ENCODE peak calls at places on chromosomes 16 and 17, in four cellular contexts. O is A549, H is GM12878, C is HepG2. M is an unnamed sample.
A peak's percentile ranks its signal among the peaks of the same experiment; 100 is the strongest.

GRCh38 chr16:86991679-86992078 is 325.5 kb downstream of the C16orf95 start:
- DNase-seq in O (no peak), H (no peak), C (no peak), M (no peak)

GRCh38 chr16:29720703-29721102 is 25.1 kb downstream of the C16orf54 start:
- DNase-seq in C (peak; percentile 80), O (no peak), H (no peak), M (no peak)

GRCh38 chr16:72999541-73000019 is 48.3 kb downstream of the ZFHX3 start:
- DNase-seq in C (no peak), H (no peak), O (no peak), M (no peak)

GRCh38 chr16:67431077-67431804 is at the start of gene HSD11B2:
- DNase-seq in O (peak; percentile 50), H (no peak), C (no peak), M (peak; percentile 93)

GRCh38 chr16:31084584-31085298 is 4.0 kb downstream of the PRSS53 start:
- DNase-seq in H (no peak), O (no peak), C (no peak), M (no peak)

GRCh38 chr17:30323895-30324319 is 9.9 kb downstream of the TMIGD1 start:
- DNase-seq in O (no peak), H (no peak), C (no peak), M (no peak)

GRCh38 chr17:51595965-51596364 is 335.6 kb downstream of the UTP18 start:
- DNase-seq in H (no peak), C (no peak), O (no peak), M (no peak)

GRCh38 chr17:77540975-77541374 is 400.2 kb downstream of the SEC14L1 start:
- DNase-seq in C (no peak), O (no peak), H (no peak), M (no peak)

GRCh38 chr16:30997000-30997886 is 12.2 kb downstream of the HSD3B7 start:
- DNase-seq in O (peak; percentile 93), C (peak; percentile 79), H (peak; percentile 51), M (peak; percentile 97)

GRCh38 chr17:79196913-79197312 is 122.3 kb downstream of the ENGASE start:
- DNase-seq in C (no peak), O (no peak), H (no peak), M (no peak)

GRCh38 chr16:86288716-86289294 is 221.5 kb upstream of the FOXF1 start:
- DNase-seq in H (no peak), O (no peak), C (no peak), M (no peak)

GRCh38 chr17:73541111-73541510 is 103.1 kb downstream of the SDK2 start:
- DNase-seq in H (no peak), C (no peak), O (no peak), M (no peak)

GRCh38 chr16:70749681-70750601 is 51.0 kb downstream of the VAC14 start:
- DNase-seq in H (no peak), C (no peak), O (no peak), M (peak; percentile 51)

GRCh38 chr17:75524971-75525805 is at the start of gene LLGL2:
- DNase-seq in O (peak; percentile 93), H (no peak), C (peak; percentile 83), M (peak; percentile 99)

GRCh38 chr16:87367556-87367955 is 16.0 kb downstream of the FBXO31 start:
- DNase-seq in C (no peak), H (no peak), O (no peak), M (peak; percentile 66)

GRCh38 chr17:67399676-67400075 is 22.6 kb downstream of the PITPNC1 start:
- DNase-seq in C (no peak), H (no peak), O (no peak), M (no peak)

GRCh38 chr16:57071840-57072541 is 20.4 kb upstream of the CPNE2 start:
- DNase-seq in C (no peak), H (no peak), O (no peak), M (no peak)

GRCh38 chr17:17416007-17416399 is 60.8 kb upstream of the MED9 start:
- DNase-seq in H (peak; percentile 31), O (peak; percentile 86), C (peak; percentile 91), M (peak; percentile 66)

GRCh38 chr17:44049294-44050080 is 17.0 kb downstream of the LSM12 start:
- DNase-seq in C (no peak), O (no peak), H (no peak), M (no peak)

GRCh38 chr17:2688351-2689342 is 22.9 kb downstream of the CLUH start:
- DNase-seq in O (no peak), H (no peak), C (peak; percentile 19), M (peak; percentile 29)

GRCh38 chr17:38322156-38322779 is 21.5 kb downstream of the GPR179 start:
- DNase-seq in O (peak; percentile 88), C (peak; percentile 48), H (no peak), M (peak; percentile 85)

GRCh38 chr16:11494433-11494832 is 92.3 kb downstream of the LITAF start:
- DNase-seq in H (no peak), C (no peak), O (no peak), M (no peak)

GRCh38 chr16:12601290-12601900 is 202.3 kb downstream of the CPPED1 start:
- DNase-seq in H (no peak), C (no peak), O (no peak), M (no peak)
- TF ChIP-seq PBX3 in H (no peak), C (no peak), O (no peak), M (no peak)

DNA sequence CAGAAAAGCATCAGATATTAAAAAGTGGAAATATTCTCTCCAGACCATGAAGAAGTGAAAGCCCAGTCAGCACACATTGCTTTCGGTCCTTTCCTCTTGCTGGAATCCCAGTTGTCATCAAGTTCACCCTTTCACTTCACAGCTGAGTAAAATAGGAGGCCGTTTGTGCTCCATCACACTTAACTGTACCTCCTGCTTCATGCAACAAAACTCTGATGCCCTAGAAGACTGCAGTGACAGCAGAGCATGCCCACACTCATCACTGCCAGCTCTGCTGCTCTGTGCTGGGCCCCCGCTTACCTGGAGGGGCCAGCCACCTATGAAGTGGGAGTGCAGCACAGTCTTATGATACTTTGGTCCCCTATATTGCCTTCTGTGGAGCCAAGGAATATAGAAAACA is 62.5 kb downstream of the N4BP1 start:
- DNase-seq in C (no peak), H (no peak), O (no peak), M (no peak)
- TF ChIP-seq PBX3 in C (no peak), H (no peak), O (no peak), M (no peak)

DNA sequence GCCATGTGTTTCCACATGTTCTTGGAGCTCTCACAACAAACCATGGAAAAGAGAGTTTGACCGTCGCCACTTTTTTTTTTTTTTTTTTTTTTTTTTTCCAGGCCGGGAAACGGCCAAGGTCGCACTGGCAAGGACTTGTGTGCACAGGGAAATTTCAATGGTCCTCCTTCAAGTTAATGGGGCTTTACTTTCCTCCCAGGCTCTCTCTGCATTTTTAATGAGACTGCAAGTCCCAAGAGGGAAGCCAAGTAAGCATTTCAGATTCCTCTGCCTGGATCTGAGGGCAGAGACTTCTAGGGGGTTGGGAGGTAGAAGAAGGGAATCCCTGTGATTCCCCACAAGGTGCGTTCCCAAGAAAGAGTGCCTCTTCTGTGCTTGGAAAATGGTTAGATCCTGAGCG is 94.8 kb upstream of the MPHOSPH6 start:
- DNase-seq in C (no peak), O (no peak), H (no peak), M (no peak)
- TF ChIP-seq PBX3 in C (no peak), O (no peak), H (no peak), M (no peak)

DNA sequence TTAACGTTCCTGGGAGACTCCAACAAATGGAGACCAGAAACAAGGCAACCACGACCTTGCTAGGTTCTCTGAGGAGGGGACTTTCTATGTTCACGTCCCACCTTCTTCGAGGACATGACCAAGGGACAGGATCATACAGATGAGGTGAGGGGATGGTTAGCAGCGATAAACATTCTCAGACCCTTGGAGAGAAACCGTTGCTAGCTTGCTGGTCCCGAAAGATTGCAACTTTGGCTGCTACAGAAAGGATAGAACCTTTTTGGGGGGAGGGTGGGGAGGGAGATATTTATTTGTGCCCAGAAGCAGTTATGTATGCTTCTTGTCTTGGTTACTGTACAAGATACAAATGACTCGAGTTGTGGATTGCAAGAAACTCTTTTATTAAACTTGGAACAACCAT is 35.3 kb upstream of the KCNJ2 start:
- DNase-seq in C (no peak), O (no peak), H (no peak), M (no peak)
- TF ChIP-seq PBX3 in C (no peak), O (no peak), H (no peak), M (no peak)

GRCh38 chr16:78230832-78231231 is 131.4 kb downstream of the WWOX start:
- DNase-seq in C (no peak), H (no peak), O (no peak), M (no peak)
- TF ChIP-seq PBX3 in C (no peak), H (no peak), O (no peak), M (peak; percentile 43)

DNA sequence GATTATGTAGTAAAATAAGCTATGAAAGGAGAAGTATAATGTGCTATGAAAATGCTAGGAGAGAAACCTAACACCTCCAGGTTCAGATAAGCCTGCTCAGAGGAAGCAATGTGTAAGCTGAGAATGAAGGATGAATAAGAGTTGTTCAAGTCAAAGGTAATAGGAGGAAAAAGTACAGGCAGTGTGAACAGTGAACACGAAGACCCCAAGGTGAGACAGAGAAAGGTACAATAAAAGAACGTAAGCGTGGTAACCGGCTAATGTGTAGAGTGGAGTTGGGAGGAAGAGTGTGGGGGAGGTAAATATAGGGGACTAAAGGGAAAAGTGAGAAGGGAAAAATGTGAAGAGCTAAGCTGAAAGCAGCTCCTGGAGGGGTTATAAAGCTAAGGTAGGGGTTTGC is 74.2 kb downstream of the TTC19 start:
- DNase-seq in H (no peak), O (no peak), C (no peak), M (no peak)
- TF ChIP-seq PBX3 in H (no peak), O (no peak), C (no peak), M (no peak)

DNA sequence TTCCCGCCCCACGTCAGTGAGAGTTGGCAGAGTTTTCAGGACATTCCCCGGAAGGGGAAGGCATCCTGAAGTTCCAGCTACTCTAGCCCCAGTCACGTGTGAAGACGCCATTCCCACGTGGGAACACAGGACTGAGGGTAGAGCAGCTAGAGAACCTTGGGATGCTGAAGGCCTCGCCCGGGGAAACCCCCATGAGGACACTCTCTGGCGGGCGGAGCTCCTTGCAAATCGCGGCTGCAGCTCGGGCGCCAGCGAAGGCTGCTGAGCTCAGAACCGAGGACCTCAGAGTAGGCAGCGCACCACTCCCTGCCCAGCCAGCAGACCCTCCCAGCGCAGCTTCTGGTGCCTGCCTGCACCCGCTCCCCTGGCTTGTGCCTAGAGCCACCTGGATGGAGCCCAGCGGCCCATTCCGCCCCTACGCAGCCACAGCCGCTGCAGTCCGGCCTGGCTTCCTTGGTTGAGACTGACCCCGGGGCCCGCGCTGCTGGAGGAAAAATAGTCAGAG is 51.9 kb downstream of the SHCBP1 start:
- DNase-seq in O (no peak), C (no peak), H (no peak), M (no peak)
- TF ChIP-seq PBX3 in O (no peak), C (no peak), H (no peak), M (no peak)

M was measured in SK-N-SH.